ENCODE peak calls at places on chromosomes 2 and 18, in nine cellular contexts. E, Q, P, L, T, D, V, C and F are unnamed samples.

GRCh38 chr2:8049851-8050571 is 631.8 kb upstream of the ID2 start:
- DNase-seq in E (no peak), Q (no peak), P (no peak), L (no peak), T (no peak), D (no peak), V (no peak), C (no peak), F (no peak)

GRCh38 chr18:58345875-58346274 is 283.0 kb downstream of the ALPK2 start:
- DNase-seq in E (no peak), Q (no peak), P (no peak), L (no peak), T (no peak), D (no peak), V (no peak), C (no peak), F (no peak)

GRCh38 chr2:64225491-64225890 is 81.3 kb upstream of the PELI1 start:
- DNase-seq in E (no peak), Q (no peak), P (no peak), L (no peak), T (peak; percentile 50), D (no peak), V (no peak), C (no peak), F (no peak)

GRCh38 chr2:126660068-126660467 is 4.1 kb downstream of the GYPC start:
- DNase-seq in E (no peak), Q (no peak), P (no peak), L (no peak), T (no peak), D (no peak), V (no peak), C (no peak), F (no peak)

GRCh38 chr2:76008001-76008702 is 297.4 kb upstream of the GCFC2 start:
- DNase-seq in E (no peak), Q (no peak), P (no peak), L (no peak), T (no peak), D (no peak), V (no peak), C (peak; percentile 60), F (no peak)

GRCh38 chr2:60053791-60054190 is 499.7 kb downstream of the BCL11A start:
- DNase-seq in E (no peak), Q (no peak), P (no peak), L (no peak), T (no peak), D (no peak), V (no peak), C (no peak), F (no peak)

GRCh38 chr18:34704823-34705222 is 5.3 kb upstream of the DTNA start:
- DNase-seq in E (no peak), Q (no peak), P (no peak), L (no peak), T (no peak), D (no peak), V (no peak), C (no peak), F (no peak)

GRCh38 chr18:12098389-12098788 is 4.7 kb downstream of the ANKRD62 start:
- DNase-seq in E (no peak), Q (no peak), P (no peak), L (no peak), T (no peak), D (no peak), V (no peak), C (no peak), F (no peak)

GRCh38 chr2:165163771-165164170 is 40.1 kb downstream of the SCN3A start:
- DNase-seq in E (no peak), Q (no peak), P (no peak), L (no peak), T (no peak), D (no peak), V (no peak), C (no peak), F (no peak)

GRCh38 chr2:88545118-88545517 is 82.1 kb downstream of the EIF2AK3 start:
- DNase-seq in E (no peak), Q (no peak), P (no peak), L (no peak), T (peak; percentile 67), D (no peak), V (peak; percentile 63), C (peak; percentile 61), F (peak; percentile 59)

GRCh38 chr2:240603081-240603835 is 16.7 kb downstream of the CAPN10 start:
- DNase-seq in E (no peak), Q (peak; percentile 56), P (no peak), L (peak; percentile 35), T (no peak), D (peak; percentile 9), V (no peak), C (no peak), F (no peak)

GRCh38 chr18:23995180-23995579 is 19.4 kb upstream of the TTC39C start:
- DNase-seq in E (no peak), Q (no peak), P (no peak), L (no peak), T (no peak), D (no peak), V (no peak), C (no peak), F (no peak)

GRCh38 chr2:69177785-69178636 is 165.0 kb downstream of the ANTXR1 start:
- DNase-seq in E (peak; percentile 76), Q (peak; percentile 97), P (peak; percentile 84), L (peak; percentile 98), T (peak; percentile 94), D (peak; percentile 91), V (peak; percentile 92), C (peak; percentile 99), F (peak; percentile 44)

GRCh38 chr18:48036191-48036590 is 105.7 kb upstream of the SMAD2 start:
- DNase-seq in E (no peak), Q (peak; percentile 57), P (no peak), L (no peak), T (peak; percentile 24), D (no peak), V (no peak), C (no peak), F (no peak)

GRCh38 chr2:236179653-236180500 is 11.7 kb upstream of the GBX2 start:
- DNase-seq in E (no peak), Q (peak; percentile 46), P (peak; percentile 24), L (no peak), T (peak; percentile 80), D (no peak), V (no peak), C (peak; percentile 41), F (peak; percentile 30)

GRCh38 chr18:32618501-32618985 is 147.9 kb upstream of the GAREM1 start:
- DNase-seq in E (no peak), Q (no peak), P (no peak), L (no peak), T (no peak), D (no peak), V (no peak), C (no peak), F (no peak)

GRCh38 chr2:182915369-182916326 is 49.2 kb upstream of the FRZB start:
- DNase-seq in E (peak; percentile 26), Q (no peak), P (peak; percentile 39), L (no peak), T (peak; percentile 87), D (no peak), V (peak; percentile 49), C (no peak), F (no peak)

GRCh38 chr2:38192976-38193375 is 117.0 kb upstream of the CYP1B1 start:
- DNase-seq in E (no peak), Q (no peak), P (no peak), L (no peak), T (no peak), D (no peak), V (no peak), C (no peak), F (no peak)

GRCh38 chr2:48844418-48845155 is 89.1 kb upstream of the LHCGR start:
- DNase-seq in E (no peak), Q (no peak), P (no peak), L (no peak), T (peak; percentile 41), D (no peak), V (no peak), C (no peak), F (no peak)

GRCh38 chr2:85133751-85134254 is 611 bp downstream of the TCF7L1 start:
- DNase-seq in E (peak; percentile 29), Q (peak; percentile 75), P (peak; percentile 21), L (peak; percentile 62), T (peak; percentile 59), D (peak; percentile 56), V (peak; percentile 53), C (peak; percentile 63), F (peak; percentile 81)

GRCh38 chr2:168568476-168569227 is 112.6 kb downstream of the CERS6 start:
- DNase-seq in E (no peak), Q (no peak), P (no peak), L (no peak), T (no peak), D (no peak), V (no peak), C (no peak), F (no peak)

GRCh38 chr2:219059725-219060682 is 717 bp downstream of the IHH start:
- DNase-seq in E (no peak), Q (no peak), P (no peak), L (no peak), T (no peak), D (no peak), V (peak; percentile 18), C (peak; percentile 34), F (peak; percentile 74)

GRCh38 chr2:218010116-218010837 is 7.5 kb upstream of the TNS1 start:
- DNase-seq in E (no peak), Q (peak; percentile 83), P (peak; percentile 54), L (no peak), T (peak; percentile 61), D (peak; percentile 57), V (peak; percentile 74), C (peak; percentile 52), F (peak; percentile 91)

GRCh38 chr18:12038082-12038660 is 55.5 kb upstream of the ANKRD62 start:
- DNase-seq in E (no peak), Q (peak; percentile 76), P (peak; percentile 16), L (no peak), T (peak; percentile 25), D (no peak), V (no peak), C (peak; percentile 37), F (peak; percentile 43)

GRCh38 chr2:230974096-230974913 is 21.6 kb upstream of the SPATA3 start:
- DNase-seq in E (peak; percentile 61), Q (no peak), P (no peak), L (no peak), T (peak; percentile 91), D (no peak), V (no peak), C (no peak), F (no peak)

GRCh38 chr2:74625658-74626425 is 22.3 kb downstream of the M1AP start:
- DNase-seq in E (no peak), Q (no peak), P (no peak), L (no peak), T (no peak), D (no peak), V (no peak), C (no peak), F (no peak)

GRCh38 chr2:24337958-24338357 is 22.4 kb downstream of the ITSN2 start:
- DNase-seq in E (no peak), Q (no peak), P (no peak), L (no peak), T (no peak), D (no peak), V (no peak), C (no peak), F (no peak)

GRCh38 chr2:3203497-3204019 is 174.1 kb downstream of the EIPR1 start:
- DNase-seq in E (no peak), Q (no peak), P (no peak), L (peak; percentile 24), T (no peak), D (no peak), V (no peak), C (no peak), F (no peak)

GRCh38 chr2:236483102-236483501 is 86.5 kb upstream of the ACKR3 start:
- DNase-seq in E (no peak), Q (no peak), P (no peak), L (no peak), T (no peak), D (no peak), V (no peak), C (no peak), F (no peak)